ENCODE peak calls at places on chromosomes 6 and 20, in four cellular contexts. T is IMR-90, G is H1, K is mesenchymal stem cell. C is an unnamed sample.

GRCh38 chr6:52155791-52156576 is 30.2 kb upstream of the IL17A start:
- DNase-seq in T (no peak), G (peak; percentile 47), K (no peak), C (no peak)

GRCh38 chr20:36836591-36837329 is 39.2 kb upstream of the TLDC2 start:
- DNase-seq in T (peak; percentile 57), G (peak; percentile 65), K (peak; percentile 67), C (peak; percentile 98)

GRCh38 chr6:152062476-152062875 is 255.0 kb downstream of the ESR1 start:
- DNase-seq in T (no peak), G (no peak), K (no peak), C (no peak)

GRCh38 chr6:37109714-37110454 is 60.1 kb upstream of the PIM1 start:
- DNase-seq in T (no peak), G (no peak), K (peak; percentile 68), C (no peak)

GRCh38 chr6:20205722-20206154 is 6.5 kb downstream of the MBOAT1 start:
- DNase-seq in T (no peak), G (no peak), K (peak; percentile 22), C (no peak)

GRCh38 chr6:165096209-165096608 is 213.2 kb downstream of the C6orf118 start:
- DNase-seq in T (no peak), G (no peak), K (no peak), C (no peak)

GRCh38 chr6:139927236-139927635 is 552.8 kb upstream of the CITED2 start:
- DNase-seq in T (peak; percentile 93), G (no peak), K (peak; percentile 64), C (no peak)

GRCh38 chr20:51460569-51461265 is 81.8 kb downstream of the NFATC2 start:
- DNase-seq in T (no peak), G (no peak), K (no peak), C (peak; percentile 27)

GRCh38 chr20:8367679-8368078 is 235.6 kb downstream of the PLCB1 start:
- DNase-seq in T (no peak), G (no peak), K (no peak), C (no peak)

GRCh38 chr20:57894096-57894495 is 184.3 kb upstream of the PMEPA1 start:
- DNase-seq in T (no peak), G (no peak), K (no peak), C (no peak)

GRCh38 chr20:37343212-37343993 is 2.5 kb upstream of the SRC start:
- DNase-seq in T (no peak), G (no peak), K (no peak), C (no peak)

GRCh38 chr20:34069341-34070078 is 42.5 kb downstream of the EIF2S2 start:
- DNase-seq in T (peak; percentile 85), G (peak; percentile 53), K (peak; percentile 83), C (peak; percentile 94)

GRCh38 chr6:160790028-160790792 is 88.2 kb downstream of the PLG start:
- DNase-seq in T (no peak), G (peak; percentile 7), K (no peak), C (no peak)

GRCh38 chr6:189676-190075 is 102.6 kb upstream of the DUSP22 start:
- DNase-seq in T (no peak), G (no peak), K (no peak), C (no peak)

GRCh38 chr6:163688971-163689370 is 274.5 kb downstream of the QKI start:
- DNase-seq in T (peak; percentile 19), G (no peak), K (peak; percentile 47), C (no peak)

GRCh38 chr6:21164768-21165326 is 428.7 kb upstream of the SOX4 start:
- DNase-seq in T (peak; percentile 52), G (no peak), K (peak; percentile 76), C (no peak)

GRCh38 chr20:49579874-49580817 is 12.2 kb upstream of the PTGIS start:
- DNase-seq in T (peak; percentile 85), G (no peak), K (no peak), C (no peak)

GRCh38 chr20:16018881-16019280 is 554.4 kb downstream of the KIF16B start:
- DNase-seq in T (no peak), G (no peak), K (no peak), C (no peak)

GRCh38 chr6:33856655-33857054 is 52.9 kb upstream of the MLN start:
- DNase-seq in T (no peak), G (no peak), K (no peak), C (no peak)

GRCh38 chr6:68677119-68677518 is 42.0 kb downstream of the ADGRB3 start:
- DNase-seq in T (no peak), G (no peak), K (no peak), C (no peak)

GRCh38 chr6:1605822-1606532 is 3.7 kb upstream of the FOXC1 start:
- DNase-seq in T (no peak), G (no peak), K (no peak), C (no peak)

GRCh38 chr20:31740208-31740607 is 1.1 kb downstream of the TPX2 start:
- DNase-seq in T (peak; percentile 80), G (no peak), K (peak; percentile 84), C (no peak)

GRCh38 chr20:48374986-48375715 is 452.6 kb downstream of the PREX1 start:
- DNase-seq in T (no peak), G (no peak), K (no peak), C (no peak)

GRCh38 chr20:4726710-4727391 is 5.1 kb downstream of the PRND start:
- DNase-seq in T (peak; percentile 82), G (no peak), K (peak; percentile 62), C (peak; percentile 37)
- H3K4me3 ChIP-seq in T (no peak overlapping the region), G (no peak overlapping the region), K (peak overlapping the region; percentile 43), C (no peak overlapping the region)

DNA sequence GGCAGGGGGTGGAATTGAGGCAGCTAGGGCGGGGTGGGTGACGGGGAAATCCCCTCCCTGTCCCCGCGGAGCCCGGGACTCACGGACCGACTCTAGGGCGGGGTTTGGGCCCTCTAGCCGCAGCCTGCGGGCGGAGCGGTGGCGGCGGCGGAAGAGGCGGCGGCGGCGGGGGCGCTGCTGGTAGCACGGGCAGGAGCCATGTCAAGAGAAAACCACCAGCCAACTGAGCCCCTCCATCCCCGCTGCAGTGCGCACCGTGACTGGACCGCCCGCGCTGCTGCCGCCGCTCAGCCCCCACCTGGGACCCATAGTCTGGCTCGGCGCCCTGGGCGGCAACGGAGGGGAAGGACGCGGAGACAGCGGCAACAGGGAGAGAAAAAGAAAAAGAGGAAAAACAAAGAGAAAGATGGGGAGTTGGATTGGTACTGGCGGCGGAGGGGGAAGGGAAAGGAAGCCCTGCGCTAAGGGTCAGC is 1.2 kb upstream of the C6orf62 start:
- DNase-seq in T (peak; percentile 28), G (no peak), K (peak; percentile 59), C (peak; percentile 76)
- H3K4ac ChIP-seq in T (peak overlapping the region; percentile 98), G (no peak overlapping the region), K (peak overlapping the region; percentile 100), C (peak overlapping the region; percentile 97)

GRCh38 chr6:170151235-170152110 is 139.4 kb downstream of the DLL1 start:
- DNase-seq in T (no peak), G (no peak), K (no peak), C (no peak)

GRCh38 chr6:170150590-170150945 is 140.3 kb downstream of the DLL1 start:
- DNase-seq in T (no peak), G (no peak), K (no peak), C (no peak)

GRCh38 chr6:170152989-170153388 is 137.9 kb downstream of the DLL1 start:
- DNase-seq in T (no peak), G (peak; percentile 23), K (no peak), C (peak; percentile 60)

GRCh38 chr6:170153436-170154319 is 137.2 kb downstream of the DLL1 start:
- DNase-seq in T (no peak), G (no peak), K (no peak), C (no peak)

DNA sequence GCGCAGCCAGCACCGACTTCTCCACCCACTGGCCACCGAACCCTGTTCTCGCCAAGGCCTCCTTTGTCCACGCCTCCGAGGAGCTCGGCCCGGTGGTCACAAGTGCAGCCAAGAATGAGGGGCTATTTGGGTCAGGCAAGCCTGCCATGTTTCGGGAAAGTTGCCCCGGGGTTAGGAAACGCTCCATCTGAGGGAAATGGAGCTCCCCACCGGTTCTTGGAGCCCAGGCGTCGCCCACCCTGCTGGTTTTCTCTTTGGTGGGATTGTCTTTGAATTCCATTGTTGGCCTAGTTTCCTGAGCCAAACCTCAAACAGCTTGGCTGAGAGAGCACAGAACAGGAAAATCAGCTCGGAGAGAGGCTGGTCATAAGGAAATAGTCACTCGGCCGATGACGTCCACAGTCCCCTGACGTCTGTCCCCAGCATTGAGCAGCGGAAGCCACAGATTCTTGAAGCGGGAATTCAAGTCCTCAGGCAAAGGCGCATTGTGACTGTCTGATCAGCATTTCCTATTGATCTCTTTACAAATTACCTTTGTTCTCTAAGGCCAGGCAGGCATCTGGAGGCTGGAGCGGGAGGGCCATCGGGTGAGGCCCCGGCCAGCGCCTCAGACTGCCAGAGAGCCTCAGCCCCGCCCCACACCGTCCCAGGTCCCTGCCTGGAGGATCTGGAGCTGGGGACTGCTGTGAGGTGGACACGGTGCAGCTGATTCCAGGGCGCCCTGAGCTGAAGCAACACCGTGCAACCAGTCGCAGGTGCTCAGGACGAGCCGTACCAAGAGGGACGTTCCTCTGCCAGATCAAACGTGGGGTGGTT is 138.6 kb downstream of the DLL1 start:
- DNase-seq in T (no peak), G (no peak), K (no peak), C (peak; percentile 21)
- H3K4me3 ChIP-seq in T (no peak overlapping the region), G (no peak overlapping the region), K (no peak overlapping the region), C (no peak overlapping the region)

GRCh38 chr6:15562954-15563353 is 99.9 kb downstream of the DTNBP1 start:
- DNase-seq in T (no peak), G (no peak), K (no peak), C (no peak)
- H3K4ac ChIP-seq in T (no peak overlapping the region), G (no peak overlapping the region), K (no peak overlapping the region), C (no peak overlapping the region)

GRCh38 chr6:105459049-105459448 is 56.2 kb upstream of the PREP start:
- DNase-seq in T (no peak), G (no peak), K (no peak), C (no peak)
- H3K4me3 ChIP-seq in T (no peak overlapping the region), G (no peak overlapping the region), K (no peak overlapping the region), C (peak overlapping the region; percentile 56)

GRCh38 chr6:142757827-142758226 is 187.1 kb downstream of the HIVEP2 start:
- DNase-seq in T (no peak), G (no peak), K (no peak), C (no peak)
- H3K4ac ChIP-seq in T (no peak overlapping the region), G (no peak overlapping the region), K (no peak overlapping the region), C (no peak overlapping the region)

C was measured in trophoblast cell.